ENCODE peak calls at places on chromosomes 6 and 20, in seven cellular contexts. P, W, S, H, L, I and V are unnamed samples.

GRCh38 chr6:143229402-143229801 is 168.7 kb downstream of the AIG1 start:
- DNase-seq in I (no peak), H (no peak), S (no peak), W (no peak), P (no peak), L (no peak), V (no peak)

GRCh38 chr20:35616465-35617396 is 1.1 kb downstream of the SPAG4 start:
- DNase-seq in L (peak), I (peak), S (peak), H (peak), P (no peak), W (peak), V (peak)

GRCh38 chr6:150070236-150070860 is 1.4 kb upstream of the ULBP3 start:
- DNase-seq in W (no peak), I (no peak), H (no peak), P (no peak), S (no peak), L (no peak), V (no peak)

GRCh38 chr6:135576055-135576454 is 78.5 kb upstream of the AHI1 start:
- DNase-seq in P (no peak), H (peak), I (no peak), S (no peak), L (no peak), W (no peak), V (no peak)

GRCh38 chr6:52285174-52286068 is 879 bp upstream of the MCM3 start:
- DNase-seq in H (peak), S (no peak), L (no peak), P (no peak), W (no peak), I (no peak), V (no peak)

GRCh38 chr6:1986454-1987243 is 258.8 kb downstream of the GMDS start:
- DNase-seq in S (peak), P (no peak), I (no peak), L (no peak), W (no peak), H (peak), V (no peak)

GRCh38 chr6:161459008-161459407 is 185.1 kb upstream of the AGPAT4 start:
- DNase-seq in W (no peak), P (no peak), H (no peak), S (no peak), I (no peak), L (no peak), V (no peak)

GRCh38 chr6:43481075-43481474 is 3.7 kb downstream of the TJAP1 start:
- DNase-seq in H (no peak), S (no peak), I (no peak), P (no peak), W (no peak), L (peak), V (no peak)

GRCh38 chr6:83313880-83314279 is 117.0 kb downstream of the ME1 start:
- DNase-seq in P (no peak), H (peak), L (no peak), S (no peak), I (no peak), W (no peak), V (no peak)

GRCh38 chr6:10465633-10466499 is 51.0 kb upstream of the TFAP2A start:
- DNase-seq in I (no peak), P (peak), H (peak), S (peak), W (peak), L (peak), V (no peak)

GRCh38 chr6:159102373-159103160 is 57.8 kb upstream of the TAGAP start:
- DNase-seq in I (no peak), W (no peak), S (no peak), L (no peak), P (no peak), H (no peak), V (peak)

GRCh38 chr6:34246563-34247391 is 2.0 kb downstream of the SMIM29 start:
- DNase-seq in W (peak), P (no peak), S (peak), I (peak), H (peak), L (peak), V (peak)

GRCh38 chr6:5749016-5749665 is 257.6 kb downstream of the NRN1 start:
- DNase-seq in H (no peak), W (no peak), S (no peak), L (no peak), P (no peak), I (no peak), V (no peak)

GRCh38 chr6:74115674-74116073 is 419.7 kb downstream of the CD109 start:
- DNase-seq in P (no peak), I (no peak), H (peak), W (no peak), L (peak), S (peak), V (no peak)

GRCh38 chr6:136103101-136103688 is 146.9 kb downstream of the MTFR2 start:
- DNase-seq in I (no peak), L (peak), W (no peak), P (no peak), H (peak), S (peak), V (no peak)

GRCh38 chr6:128062882-128063603 is 162.2 kb upstream of the THEMIS start:
- DNase-seq in P (no peak), H (peak), W (no peak), I (no peak), S (no peak), L (no peak), V (no peak)

GRCh38 chr20:48656661-48657211 is 171.1 kb downstream of the PREX1 start:
- DNase-seq in P (no peak), W (peak), H (no peak), L (peak), I (peak), S (no peak), V (peak)

GRCh38 chr6:34865107-34865506 is 22.7 kb downstream of the TAF11 start:
- DNase-seq in I (no peak), L (no peak), S (peak), P (no peak), W (no peak), H (peak), V (no peak)

GRCh38 chr6:132060591-132060990 is 109.4 kb upstream of the CCN2 start:
- DNase-seq in L (no peak), P (no peak), H (peak), W (no peak), S (peak), I (no peak), V (no peak)

DNA sequence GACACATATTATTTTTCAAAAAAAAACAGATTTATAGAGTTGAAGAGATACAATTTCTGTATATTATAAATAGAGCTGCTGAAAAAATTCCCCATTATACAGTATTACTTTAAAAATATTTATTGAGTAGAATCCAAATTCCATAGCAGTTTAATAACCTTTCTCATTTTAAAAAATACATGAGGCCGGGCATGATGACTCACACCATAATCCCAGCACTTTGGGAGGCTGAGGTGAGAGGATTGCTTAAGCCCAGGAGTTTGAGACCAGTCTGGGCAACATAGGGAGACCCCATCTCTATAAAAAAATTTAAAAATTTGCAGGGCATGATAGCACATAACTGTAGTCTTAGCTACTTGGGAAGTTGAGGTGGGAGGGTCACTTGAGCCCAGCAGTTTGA is 13.0 kb downstream of the ATRN start:
- DNase-seq in I (no peak), L (peak), H (peak), S (no peak), W (no peak), P (no peak), V (no peak)
- H3K23ac ChIP-seq in I (no peak), L (no peak), H (no peak), S (no peak), W (no peak), P (no peak), V (no peak)

GRCh38 chr6:147841749-147842148 is 333.3 kb downstream of the SAMD5 start:
- DNase-seq in I (no peak), W (no peak), P (no peak), H (no peak), L (no peak), S (no peak), V (no peak)
- H3K23ac ChIP-seq in I (no peak), W (no peak), P (no peak), H (no peak), L (no peak), S (no peak), V (no peak)

GRCh38 chr6:37660317-37660716 is 37.4 kb downstream of the MDGA1 start:
- DNase-seq in S (no peak), I (no peak), P (no peak), W (no peak), H (no peak), L (no peak), V (no peak)
- H3K23ac ChIP-seq in S (no peak), I (no peak), P (no peak), W (no peak), H (no peak), L (no peak), V (no peak)

GRCh38 chr6:98986216-98986615 is 38.5 kb upstream of the FBXL4 start:
- DNase-seq in P (no peak), I (no peak), H (no peak), L (no peak), S (no peak), W (no peak), V (no peak)
- H3K23ac ChIP-seq in P (no peak), I (no peak), H (no peak), L (no peak), S (no peak), W (no peak), V (no peak)

DNA sequence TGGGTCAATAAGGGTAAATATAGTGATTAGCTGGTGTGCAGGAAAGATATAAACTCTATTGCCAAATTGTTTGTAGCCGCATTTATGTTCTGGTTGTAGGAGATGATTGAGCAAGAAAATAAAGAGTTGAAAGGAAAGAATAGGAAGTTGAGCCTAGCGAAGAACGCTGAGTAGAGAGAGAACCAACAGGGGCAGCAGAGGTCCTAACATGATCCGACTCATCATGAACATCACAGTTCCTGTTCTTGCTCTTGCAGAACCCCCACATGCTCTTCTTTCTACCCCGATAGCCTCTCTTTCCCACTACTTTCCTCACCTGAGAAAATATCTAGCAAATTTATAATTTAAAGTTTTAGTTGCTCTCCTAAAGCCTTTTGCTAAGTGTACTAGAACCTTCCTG is 9.9 kb upstream of the ID4 start:
- DNase-seq in P (no peak), H (no peak), I (no peak), S (no peak), L (no peak), W (no peak), V (no peak)
- H3K23ac ChIP-seq in P (no peak), H (no peak), I (no peak), S (no peak), L (no peak), W (no peak), V (no peak)

GRCh38 chr6:148873868-148874267 is 127.0 kb downstream of the UST start:
- DNase-seq in P (no peak), L (no peak), W (no peak), I (no peak), S (no peak), H (no peak), V (no peak)

GRCh38 chr6:148873154-148873553 is 126.3 kb downstream of the UST start:
- DNase-seq in W (no peak), S (no peak), L (no peak), P (no peak), I (no peak), H (no peak), V (no peak)

GRCh38 chr6:148869589-148869988 is 122.8 kb downstream of the UST start:
- DNase-seq in H (peak), W (no peak), S (peak), L (peak), P (no peak), I (no peak), V (no peak)

GRCh38 chr6:148878683-148879082 is 131.9 kb downstream of the UST start:
- DNase-seq in I (no peak), L (no peak), P (no peak), W (no peak), S (no peak), H (no peak), V (no peak)

GRCh38 chr6:148874698-148875293 is 128.0 kb downstream of the UST start:
- DNase-seq in S (no peak), I (no peak), L (peak), W (no peak), H (no peak), P (peak), V (no peak)
- H3K23ac ChIP-seq in S (no peak), I (no peak), L (no peak), W (no peak), H (peak), P (no peak), V (no peak)